ENCODE peak calls at places on chromosomes 16 and 17, in nine cellular contexts. C, X, O, P, J, S, R, W and T are unnamed samples.

GRCh38 chr17:68468785-68469184 is 11.5 kb upstream of the WIPI1 start:
- DNase-seq in C (no peak), X (no peak), O (no peak), P (no peak), J (no peak), S (no peak), R (no peak), W (no peak), T (no peak)

GRCh38 chr17:80817321-80817845 is 174.3 kb upstream of the CHMP6 start:
- DNase-seq in C (no peak), X (no peak), O (no peak), P (no peak), J (no peak), S (no peak), R (no peak), W (no peak), T (no peak)

GRCh38 chr17:50157891-50158290 is 7.4 kb upstream of the PPP1R9B start:
- DNase-seq in C (no peak), X (no peak), O (no peak), P (no peak), J (no peak), S (no peak), R (no peak), W (no peak), T (no peak)

GRCh38 chr16:30382398-30383015 is at the start of gene SEPTIN1:
- DNase-seq in C (no peak), X (peak), O (no peak), P (no peak), J (peak), S (no peak), R (peak), W (peak), T (no peak)

GRCh38 chr16:68289621-68290329 is 21.0 kb downstream of the SLC7A6OS start:
- DNase-seq in C (no peak), X (peak), O (no peak), P (no peak), J (peak), S (no peak), R (no peak), W (peak), T (peak)

GRCh38 chr17:42010898-42011516 is 6.2 kb downstream of the DNAJC7 start:
- DNase-seq in C (no peak), X (no peak), O (no peak), P (peak), J (no peak), S (no peak), R (no peak), W (no peak), T (no peak)

GRCh38 chr17:63550816-63551639 is 751 bp downstream of the DCAF7 start:
- DNase-seq in C (no peak), X (no peak), O (peak), P (peak), J (peak), S (no peak), R (peak), W (no peak), T (no peak)

GRCh38 chr17:64477849-64478248 is 19.0 kb downstream of the POLG2 start:
- DNase-seq in C (no peak), X (no peak), O (no peak), P (no peak), J (no peak), S (no peak), R (no peak), W (no peak), T (no peak)

GRCh38 chr16:4214215-4214621 is 27.7 kb downstream of the SRL start:
- DNase-seq in C (no peak), X (no peak), O (no peak), P (peak), J (no peak), S (no peak), R (no peak), W (no peak), T (peak)

GRCh38 chr16:85370881-85371651 is 242.1 kb upstream of the GSE1 start:
- DNase-seq in C (no peak), X (no peak), O (no peak), P (peak), J (no peak), S (no peak), R (no peak), W (no peak), T (no peak)

GRCh38 chr16:27867122-27868110 is 196.1 kb downstream of the GSG1L start:
- DNase-seq in C (peak), X (no peak), O (peak), P (peak), J (peak), S (no peak), R (peak), W (peak), T (peak)

GRCh38 chr16:79402356-79402755 is 198.2 kb downstream of the MAF start:
- DNase-seq in C (no peak), X (no peak), O (no peak), P (peak), J (no peak), S (no peak), R (no peak), W (no peak), T (no peak)